ENCODE peak calls at places on chromosomes 12 and 14, in four cellular contexts. E is GM13976, M is BJ, A is AG09309. H is an unnamed sample.

GRCh38 chr12:122880668-122881067 is 15.3 kb downstream of the VPS37B start:
- DNase-seq in E (no peak), A (no peak), M (no peak), H (no peak)

GRCh38 chr12:14396071-14396470 is 30.6 kb downstream of the ATF7IP start:
- DNase-seq in E (peak; percentile 39), M (no peak), A (no peak), H (no peak)

GRCh38 chr12:18718462-18718861 is 19.4 kb downstream of the PLCZ1 start:
- DNase-seq in E (no peak), M (no peak), A (no peak), H (no peak)

GRCh38 chr12:78229491-78230209 is 399.0 kb downstream of the NAV3 start:
- DNase-seq in A (peak; percentile 21), E (peak; percentile 6), M (no peak), H (no peak)

GRCh38 chr14:50321009-50321660 is 9.0 kb downstream of the DMAC2L start:
- DNase-seq in E (peak; percentile 77), M (peak; percentile 65), A (peak; percentile 81), H (peak; percentile 79)

GRCh38 chr12:43357141-43357540 is 194.9 kb downstream of the ADAMTS20 start:
- DNase-seq in A (no peak), E (no peak), M (no peak), H (no peak)

GRCh38 chr12:105194947-105195346 is 41.0 kb downstream of the APPL2 start:
- DNase-seq in E (no peak), M (no peak), A (no peak), H (no peak)

GRCh38 chr14:52380294-52380693 is 66.2 kb downstream of the PTGER2 start:
- DNase-seq in A (no peak), M (no peak), E (peak; percentile 46), H (no peak)

GRCh38 chr12:120223458-120224303 is 22.8 kb upstream of the RPLP0 start:
- DNase-seq in E (no peak), A (no peak), M (no peak), H (no peak)

GRCh38 chr12:120534703-120535655 is 823 bp downstream of the RNF10 start:
- DNase-seq in M (no peak), A (peak; percentile 28), E (peak; percentile 69), H (no peak)

GRCh38 chr14:65226824-65227604 is 124.7 kb upstream of the MAX start:
- DNase-seq in M (no peak), A (no peak), E (no peak), H (peak; percentile 31)

GRCh38 chr12:54593135-54593534 is 4.7 kb upstream of the PPP1R1A start:
- DNase-seq in M (no peak), E (no peak), A (no peak), H (no peak)

GRCh38 chr12:28024231-28024995 is 51.9 kb upstream of the PTHLH start:
- DNase-seq in A (no peak), E (no peak), M (peak; percentile 26), H (no peak)

GRCh38 chr12:116222358-116222757 is 55.1 kb downstream of the MED13L start:
- DNase-seq in M (peak; percentile 35), E (no peak), A (peak; percentile 48), H (peak; percentile 60)

GRCh38 chr14:89921896-89922548 is 32.5 kb downstream of the EFCAB11 start:
- DNase-seq in A (peak; percentile 75), M (peak; percentile 39), E (no peak), H (no peak)

GRCh38 chr12:54010053-54010971 is 1.5 kb downstream of the HOXC8 start:
- DNase-seq in E (no peak), M (no peak), A (no peak), H (no peak)

GRCh38 chr14:102973706-102974280 is 51.3 kb downstream of the AMN start:
- DNase-seq in E (no peak), M (no peak), A (no peak), H (no peak)

GRCh38 chr12:89183985-89184435 is 168.3 kb downstream of the DUSP6 start:
- DNase-seq in A (peak; percentile 61), M (no peak), E (no peak), H (peak; percentile 86)

GRCh38 chr14:91153360-91153759 is 39.5 kb downstream of the DGLUCY start:
- DNase-seq in A (no peak), M (no peak), E (no peak), H (no peak)

GRCh38 chr14:100764716-100765115 is 38.0 kb downstream of the DLK1 start:
- DNase-seq in E (no peak), M (no peak), A (no peak), H (no peak)

GRCh38 chr14:91373591-91374245 is 43.9 kb downstream of the CCDC88C start:
- DNase-seq in E (peak; percentile 86), A (no peak), M (no peak), H (no peak)

GRCh38 chr12:106291342-106291741 is 11.2 kb upstream of the TCP11L2 start:
- DNase-seq in A (no peak), E (no peak), M (no peak), H (no peak)

GRCh38 chr14:72544615-72545387 is 349.1 kb downstream of the DPF3 start:
- DNase-seq in A (no peak), E (no peak), M (no peak), H (no peak)

GRCh38 chr14:22315336-22315735 is 273.7 kb downstream of the DAD1 start:
- DNase-seq in M (no peak), A (no peak), E (no peak), H (no peak)

GRCh38 chr12:94768398-94769039 is 118.2 kb upstream of the TMCC3 start:
- DNase-seq in M (no peak), E (no peak), A (no peak), H (no peak)

GRCh38 chr14:85471156-85471555 is 58.8 kb upstream of the FLRT2 start:
- DNase-seq in M (peak; percentile 60), E (no peak), A (peak; percentile 59), H (peak; percentile 50)

GRCh38 chr12:26636710-26637328 is 196.2 kb downstream of the ITPR2 start:
- DNase-seq in A (no peak), M (no peak), E (no peak), H (no peak)

GRCh38 chr12:51368640-51369517 is 22.3 kb downstream of the GALNT6 start:
- DNase-seq in E (peak; percentile 96), A (no peak), M (no peak), H (no peak)

GRCh38 chr14:96940009-96940408 is 142.8 kb downstream of the VRK1 start:
- DNase-seq in E (peak; percentile 42), M (no peak), A (no peak), H (no peak)

GRCh38 chr14:47278233-47278842 is 397.1 kb downstream of the MDGA2 start:
- DNase-seq in M (no peak), E (peak; percentile 44), A (no peak), H (no peak)

GRCh38 chr12:28424965-28425364 is 234.7 kb downstream of the CCDC91 start:
- DNase-seq in M (no peak), E (no peak), A (no peak), H (no peak)

GRCh38 chr12:13390381-13390856 is 193.9 kb downstream of the EMP1 start:
- DNase-seq in A (peak; percentile 46), E (no peak), M (peak; percentile 4), H (peak; percentile 65)

GRCh38 chr14:78202178-78202577 is 32.0 kb downstream of the NRXN3 start:
- DNase-seq in E (no peak), A (no peak), M (no peak), H (no peak)

GRCh38 chr12:101637936-101638335 is 43.2 kb downstream of the MYBPC1 start:
- DNase-seq in E (no peak), M (no peak), A (no peak), H (no peak)

DNA sequence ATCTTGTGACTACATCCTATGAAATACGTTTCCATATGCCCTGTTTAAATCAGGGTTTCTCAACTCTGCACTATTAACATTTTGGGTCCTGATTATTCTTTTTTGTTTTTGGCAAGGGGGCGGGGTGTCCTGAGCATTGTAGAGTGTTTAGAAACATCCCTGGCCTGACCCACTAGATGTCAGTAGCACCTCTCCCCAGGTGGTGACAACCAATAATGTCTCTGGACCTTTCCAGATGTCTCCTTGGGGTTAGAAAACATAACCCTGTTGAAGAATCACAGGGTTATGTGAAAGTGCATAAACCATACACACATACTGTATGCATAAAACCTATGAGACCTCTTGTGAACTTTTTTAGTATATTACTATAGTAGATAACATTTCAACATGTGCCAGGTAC is 1.4 kb downstream of the ACAD10 start:
- DNase-seq in M (no peak), A (no peak), E (peak; percentile 41), H (no peak)
- TF ChIP-seq CTCF in M (no peak), A (no peak), E (no peak), H (no peak)

GRCh38 chr12:109811624-109811995 is 21.6 kb downstream of the TRPV4 start:
- DNase-seq in A (no peak), E (no peak), M (no peak), H (no peak)
- TF ChIP-seq CTCF in A (peak; percentile 16), E (no peak), M (peak; percentile 13), H (no peak)

DNA sequence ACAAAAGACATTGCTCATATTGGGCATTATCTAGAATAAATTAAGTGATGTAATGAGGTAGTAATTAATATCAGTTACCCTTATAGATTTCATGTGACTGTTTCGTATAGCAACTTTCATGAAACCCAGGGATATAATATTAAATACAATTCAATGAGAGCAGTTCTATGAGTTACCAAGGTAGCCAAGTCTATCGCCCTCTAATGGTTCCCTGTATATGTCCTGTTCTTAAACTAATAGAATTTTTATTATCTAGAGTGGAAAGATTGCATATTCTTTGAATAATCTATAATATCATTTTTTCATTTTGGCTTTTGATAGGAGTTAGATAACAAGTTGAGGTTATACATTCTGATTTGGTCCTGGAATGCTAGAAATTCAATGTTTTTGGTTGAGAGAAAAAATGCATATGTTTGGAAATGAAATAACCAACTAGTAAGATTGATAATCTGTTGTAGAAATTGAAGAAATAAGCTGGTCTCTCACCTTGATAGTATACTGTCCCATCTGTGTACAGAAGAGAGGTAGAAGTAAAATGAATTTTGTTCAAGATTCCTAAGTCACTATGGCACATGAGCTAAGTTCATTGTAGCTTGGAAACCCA is 59.7 kb downstream of the SCFD1 start:
- DNase-seq in E (no peak), A (no peak), M (no peak), H (no peak)
- TF ChIP-seq CTCF in E (no peak), A (peak; percentile 31), M (peak; percentile 35), H (peak; percentile 32)

DNA sequence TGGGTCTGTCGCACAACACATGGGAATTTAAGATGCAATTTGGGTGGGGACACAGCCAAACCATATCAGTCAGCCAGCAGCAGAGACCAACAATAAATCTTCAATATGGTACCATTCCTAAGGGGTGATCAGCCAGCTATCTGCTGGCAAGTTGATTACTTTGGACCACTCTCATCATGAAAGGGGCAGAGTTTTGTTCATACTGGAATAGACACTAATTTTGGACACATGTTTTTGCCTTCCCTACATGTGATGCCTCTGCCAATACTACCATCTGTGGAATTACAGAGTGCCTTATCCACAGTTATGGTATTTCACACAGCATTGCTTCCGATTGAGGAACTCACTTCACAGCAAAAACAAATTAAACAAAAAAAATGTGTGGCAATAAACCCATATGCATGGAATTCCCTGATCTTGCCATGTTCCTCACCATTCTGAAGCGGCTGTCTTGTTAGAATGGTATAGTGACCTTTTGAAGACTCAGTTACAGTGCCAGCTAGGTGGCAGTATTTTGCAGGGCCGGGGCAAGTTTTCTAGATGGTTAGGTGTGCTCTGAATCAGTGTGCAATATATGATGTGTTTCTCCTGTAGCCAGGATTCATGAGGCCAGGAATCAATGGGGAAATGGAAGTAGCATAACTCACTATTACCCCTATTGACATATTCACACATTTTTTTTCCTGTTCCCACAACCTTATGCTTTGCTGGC is 179.0 kb upstream of the IGF1 start:
- DNase-seq in M (no peak), A (no peak), E (no peak), H (no peak)
- TF ChIP-seq CTCF in M (peak; percentile 3), A (peak; percentile 30), E (no peak), H (peak; percentile 4)

GRCh38 chr12:71141270-71141948 is 16.4 kb downstream of the TSPAN8 start:
- DNase-seq in E (no peak), A (no peak), M (no peak), H (no peak)
- TF ChIP-seq CTCF in E (no peak), A (no peak), M (no peak), H (no peak)

H was measured in AG09319.